ENCODE peak calls at places on chromosomes 4 and X, in eight cellular contexts. T is left ventricle myocardium inferior, N is fibroblast of lung, K is IMR-90, A is heart right ventricle, M is heart left ventricle, O is thyroid gland, Q is esophagus muscularis mucosa. Z is an unnamed sample.

GRCh38 chr4:140427919-140428471 is 547 bp upstream of the CLGN start:
- DNase-seq in T (no peak), N (no peak), K (peak; percentile 23), A (no peak), M (no peak), O (no peak), Q (no peak), Z (no peak)

GRCh38 chrX:39826813-39827543 is 270.8 kb downstream of the BCOR start:
- DNase-seq in T (no peak), N (no peak), K (no peak), A (no peak), M (no peak), O (no peak), Q (no peak), Z (no peak)

GRCh38 chr4:83644677-83645639 is 109.0 kb downstream of the GPAT3 start:
- DNase-seq in T (no peak), N (peak; percentile 33), K (peak; percentile 65), A (no peak), M (no peak), O (no peak), Q (no peak), Z (peak; percentile 48)

GRCh38 chr4:39759569-39759968 is 61.6 kb downstream of the UBE2K start:
- DNase-seq in T (no peak), N (no peak), K (no peak), A (no peak), M (no peak), O (no peak), Q (no peak), Z (no peak)

GRCh38 chr4:150518559-150518958 is 63.4 kb upstream of the MAB21L2 start:
- DNase-seq in T (no peak), N (peak; percentile 74), K (peak; percentile 70), A (no peak), M (no peak), O (no peak), Q (no peak), Z (no peak)

GRCh38 chr4:114922582-114922912 is 190.9 kb downstream of the NDST4 start:
- DNase-seq in T (no peak), N (no peak), K (no peak), A (no peak), M (no peak), O (no peak), Q (no peak), Z (no peak)

GRCh38 chr4:1344696-1345095 is 2.3 kb upstream of the UVSSA start:
- DNase-seq in T (no peak), N (no peak), K (peak; percentile 8), A (no peak), M (no peak), O (no peak), Q (no peak), Z (no peak)

GRCh38 chrX:128691872-128692271 is 639.7 kb upstream of the ACTRT1 start:
- DNase-seq in T (no peak), N (no peak), K (no peak), A (no peak), M (no peak), O (no peak), Q (no peak), Z (no peak)

GRCh38 chrX:41688835-41689234 is at the start of gene GPR34:
- DNase-seq in T (no peak), N (no peak), K (no peak), A (no peak), M (no peak), O (no peak), Q (no peak), Z (no peak)

GRCh38 chr4:1728061-1728980 is 7.0 kb downstream of the TACC3 start:
- DNase-seq in T (no peak), N (no peak), K (no peak), A (no peak), M (no peak), O (no peak), Q (no peak), Z (no peak)

GRCh38 chr4:48388504-48389154 is 47.3 kb downstream of the SLAIN2 start:
- DNase-seq in T (no peak), N (peak; percentile 72), K (peak; percentile 74), A (no peak), M (no peak), O (no peak), Q (no peak), Z (peak; percentile 7)

DNA sequence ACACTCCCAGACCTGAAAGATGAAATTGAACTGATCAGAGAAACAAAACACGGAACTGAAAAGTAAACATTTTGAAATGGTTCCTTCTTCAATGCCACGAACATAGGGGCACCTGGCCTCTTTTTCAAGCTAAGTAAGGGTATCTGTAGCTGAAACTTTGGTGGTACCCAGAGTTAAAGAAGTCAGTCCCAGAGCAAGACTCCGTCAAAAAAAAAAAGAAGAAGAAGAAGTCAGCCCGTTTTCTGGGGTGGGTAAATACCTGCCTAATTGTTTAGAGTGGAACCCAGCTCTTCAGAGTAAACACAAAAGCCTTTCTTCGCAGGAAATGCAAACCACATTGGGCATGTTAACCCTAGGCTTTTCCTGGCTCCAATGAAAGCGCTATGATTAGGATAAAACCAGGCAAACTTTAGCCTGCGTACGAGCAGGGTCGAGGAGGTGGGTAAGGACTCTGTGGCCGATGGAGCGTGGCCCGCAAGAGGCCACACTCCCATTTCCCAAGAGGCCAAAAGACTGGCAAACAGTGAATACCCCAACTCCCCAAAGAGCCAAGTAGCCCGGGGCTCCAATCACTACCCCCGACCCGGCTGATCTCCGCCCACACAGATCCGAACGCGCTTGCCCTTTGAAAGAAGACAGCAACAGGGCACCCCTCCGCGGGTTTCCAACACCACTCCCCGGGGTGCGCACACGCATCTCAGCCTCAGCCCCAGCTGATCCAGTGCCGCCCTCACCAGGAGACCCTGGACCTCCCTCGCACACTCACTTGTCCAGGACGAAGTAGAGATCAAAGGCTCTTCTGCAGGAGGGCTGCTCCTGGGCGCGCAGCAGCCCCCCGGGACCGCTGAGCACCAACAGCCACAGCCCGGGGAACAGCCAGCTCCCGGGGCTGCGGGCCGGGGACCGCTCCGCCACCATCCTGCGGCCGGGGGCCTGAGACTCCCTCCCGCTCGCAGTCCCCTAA is 1.1 kb downstream of the ANTXR2 start:
- DNase-seq in T (peak; percentile 47), N (peak; percentile 40), K (peak; percentile 22), A (peak; percentile 55), M (peak; percentile 53), O (peak; percentile 29), Q (no peak), Z (no peak)
- H3K27ac ChIP-seq in T (peak overlapping the region; percentile 97), N (peak overlapping the region; percentile 89), K (peak overlapping the region; percentile 93), A (peak overlapping the region; percentile 85), M (peak overlapping the region; percentile 86), O (peak overlapping the region; percentile 83), Q (peak overlapping the region; percentile 95), Z (peak overlapping the region; percentile 85)

GRCh38 chr4:8588196-8588470 is 4.4 kb upstream of the CPZ start:
- DNase-seq in T (no peak), N (no peak), K (no peak), A (no peak), M (no peak), O (no peak), Q (no peak), Z (no peak)

GRCh38 chr4:8587469-8588195 is 4.9 kb upstream of the CPZ start:
- DNase-seq in T (no peak), N (no peak), K (no peak), A (no peak), M (no peak), O (no peak), Q (no peak), Z (no peak)

GRCh38 chr4:8586246-8586645 is 6.1 kb downstream of the GPR78 start:
- DNase-seq in T (no peak), N (no peak), K (no peak), A (no peak), M (no peak), O (no peak), Q (no peak), Z (no peak)

GRCh38 chr4:8585721-8586161 is 5.5 kb downstream of the GPR78 start:
- DNase-seq in T (no peak), N (no peak), K (no peak), A (no peak), M (no peak), O (no peak), Q (no peak), Z (no peak)

GRCh38 chr4:8586671-8587468 is 5.7 kb upstream of the CPZ start:
- DNase-seq in T (no peak), N (no peak), K (no peak), A (no peak), M (no peak), O (peak; percentile 2), Q (no peak), Z (no peak)
- H3K27ac ChIP-seq in T (no peak overlapping the region), N (no peak overlapping the region), K (no peak overlapping the region), A (no peak overlapping the region), M (no peak overlapping the region), O (no peak overlapping the region), Q (no peak overlapping the region), Z (no peak overlapping the region)

GRCh38 chr4:73589887-73590801 is 30.1 kb downstream of the RASSF6 start:
- DNase-seq in T (no peak), N (peak; percentile 47), K (no peak), A (no peak), M (no peak), O (no peak), Q (no peak), Z (no peak)
- H3K27ac ChIP-seq in T (no peak overlapping the region), N (peak overlapping the region; percentile 18), K (no peak overlapping the region), A (no peak overlapping the region), M (no peak overlapping the region), O (no peak overlapping the region), Q (no peak overlapping the region), Z (no peak overlapping the region)

GRCh38 chrX:122218666-122219065 is 965.4 kb upstream of the GRIA3 start:
- DNase-seq in T (no peak), N (peak; percentile 5), K (no peak), A (no peak), M (no peak), O (no peak), Q (no peak), Z (no peak)
- H3K27ac ChIP-seq in T (no peak overlapping the region), N (no peak overlapping the region), K (no peak overlapping the region), A (no peak overlapping the region), M (no peak overlapping the region), O (no peak overlapping the region), Q (no peak overlapping the region), Z (no peak overlapping the region)

DNA sequence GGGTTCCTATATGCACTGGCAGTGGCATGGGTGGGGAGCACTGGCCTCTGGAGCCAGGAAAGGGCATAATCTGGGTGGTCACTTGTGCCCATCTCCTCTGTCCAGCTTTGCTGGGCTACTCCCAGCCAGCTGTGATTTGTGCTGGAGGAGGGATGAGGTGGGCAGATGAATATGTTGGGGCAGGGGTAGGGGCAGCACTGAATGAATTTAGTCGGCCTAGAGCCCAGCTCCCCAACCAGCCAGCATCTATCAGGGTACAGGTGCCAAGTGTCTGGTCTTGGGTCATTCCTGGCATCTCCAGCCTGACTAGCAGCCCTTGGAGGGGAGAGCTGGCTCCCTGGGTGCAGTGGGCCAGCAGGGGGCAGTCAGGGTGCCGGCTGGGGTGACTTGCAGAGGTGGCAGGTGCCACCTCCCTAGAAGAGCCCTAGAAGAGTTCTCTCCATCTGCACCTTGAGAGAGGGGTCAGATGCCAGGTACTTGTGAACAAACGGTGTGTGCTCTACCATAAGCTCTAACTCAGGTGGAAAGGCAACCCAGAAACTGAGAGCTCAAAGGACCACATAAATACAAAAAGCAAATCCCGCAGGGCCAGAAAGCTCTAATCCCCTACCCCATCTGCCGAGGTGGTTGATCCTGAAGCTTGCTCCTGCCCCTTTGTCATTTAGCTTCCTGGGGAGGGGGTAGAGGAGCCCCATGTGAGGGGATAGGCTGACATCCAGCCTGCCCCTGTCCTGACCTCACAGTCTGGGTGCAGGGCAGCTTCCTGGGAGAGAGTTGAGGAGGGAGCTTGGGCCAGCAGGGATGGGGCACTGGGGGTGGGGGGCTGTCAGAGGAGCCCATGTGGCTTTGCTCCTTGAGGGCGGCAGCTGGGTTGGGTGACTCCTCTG is 2.2 kb downstream of the SORCS2 start:
- DNase-seq in T (peak; percentile 42), N (no peak), K (no peak), A (peak; percentile 43), M (no peak), O (peak; percentile 85), Q (no peak), Z (no peak)
- H3K27ac ChIP-seq in T (no peak overlapping the region), N (no peak overlapping the region), K (no peak overlapping the region), A (no peak overlapping the region), M (no peak overlapping the region), O (no peak overlapping the region), Q (no peak overlapping the region), Z (no peak overlapping the region)

GRCh38 chr4:68873218-68873502 is 57.4 kb downstream of the UGT2B10 start:
- DNase-seq in T (no peak), N (no peak), K (no peak), A (no peak), M (no peak), O (no peak), Q (no peak), Z (no peak)
- H3K27ac ChIP-seq in T (no peak overlapping the region), N (no peak overlapping the region), K (no peak overlapping the region), A (no peak overlapping the region), M (no peak overlapping the region), O (peak overlapping the region; percentile 10), Q (no peak overlapping the region), Z (no peak overlapping the region)

Z was measured in AG04450.